ENCODE peak calls at places on chromosome 2, in ten cellular contexts. G, U, X, F, J, M, A, K, N and L are unnamed samples.
A peak's percentile ranks its signal among the peaks of the same experiment; 100 is the strongest.

GRCh38 chr2:219358170-219359075 is 25.9 kb upstream of the RESP18 start:
- DNase-seq in G (no peak), U (no peak), X (peak; percentile 60), F (no peak), J (no peak), M (peak; percentile 38), A (no peak), K (no peak), N (no peak), L (no peak)

GRCh38 chr2:102350118-102350793 is 5.3 kb upstream of the IL18R1 start:
- DNase-seq in G (no peak), U (no peak), X (no peak), F (no peak), J (no peak), M (no peak), A (no peak), K (no peak), N (no peak), L (no peak)

GRCh38 chr2:130241041-130241707 is 42.9 kb upstream of the TUBA3E start:
- DNase-seq in G (no peak), U (no peak), X (no peak), F (no peak), J (no peak), M (no peak), A (no peak), K (no peak), N (no peak), L (no peak)

GRCh38 chr2:86176583-86176982 is 18.7 kb downstream of the IMMT start:
- DNase-seq in G (no peak), U (no peak), X (no peak), F (no peak), J (no peak), M (no peak), A (no peak), K (no peak), N (no peak), L (no peak)

GRCh38 chr2:179927041-179927440 is 65.6 kb upstream of the ZNF385B start:
- DNase-seq in G (no peak), U (no peak), X (no peak), F (no peak), J (no peak), M (no peak), A (no peak), K (no peak), N (no peak), L (no peak)

GRCh38 chr2:69946351-69947077 is 14.9 kb downstream of the ASPRV1 start:
- DNase-seq in G (peak; percentile 39), U (no peak), X (no peak), F (no peak), J (no peak), M (no peak), A (no peak), K (no peak), N (no peak), L (no peak)

GRCh38 chr2:150872919-150873772 is 385.7 kb upstream of the RND3 start:
- DNase-seq in G (no peak), U (peak; percentile 57), X (no peak), F (no peak), J (no peak), M (no peak), A (no peak), K (no peak), N (no peak), L (no peak)

GRCh38 chr2:11007331-11007909 is 95.7 kb downstream of the KCNF1 start:
- DNase-seq in G (no peak), U (no peak), X (no peak), F (no peak), J (no peak), M (no peak), A (no peak), K (no peak), N (no peak), L (peak; percentile 31)

GRCh38 chr2:216388046-216388884 is 16.0 kb upstream of the MARCHF4 start:
- DNase-seq in G (no peak), U (no peak), X (no peak), F (no peak), J (no peak), M (no peak), A (no peak), K (no peak), N (no peak), L (no peak)

GRCh38 chr2:142395294-142395693 is 264.5 kb upstream of the LRP1B start:
- DNase-seq in G (no peak), U (no peak), X (no peak), F (no peak), J (no peak), M (no peak), A (no peak), K (no peak), N (no peak), L (no peak)

GRCh38 chr2:41853427-41854191 is 194.2 kb upstream of the PKDCC start:
- DNase-seq in G (no peak), U (peak; percentile 78), X (peak; percentile 79), F (no peak), J (peak; percentile 64), M (peak; percentile 71), A (no peak), K (no peak), N (peak; percentile 76), L (no peak)

GRCh38 chr2:105812180-105813044 is 67.7 kb downstream of the NCK2 start:
- DNase-seq in G (no peak), U (peak; percentile 64), X (peak; percentile 46), F (peak; percentile 31), J (no peak), M (peak; percentile 58), A (no peak), K (peak; percentile 43), N (peak; percentile 27), L (no peak)
- TF ChIP-seq POLR2A in G (no peak), U (no peak), X (no peak), F (no peak), J (no peak), M (no peak), A (no peak), K (no peak), N (no peak), L (no peak)

DNA sequence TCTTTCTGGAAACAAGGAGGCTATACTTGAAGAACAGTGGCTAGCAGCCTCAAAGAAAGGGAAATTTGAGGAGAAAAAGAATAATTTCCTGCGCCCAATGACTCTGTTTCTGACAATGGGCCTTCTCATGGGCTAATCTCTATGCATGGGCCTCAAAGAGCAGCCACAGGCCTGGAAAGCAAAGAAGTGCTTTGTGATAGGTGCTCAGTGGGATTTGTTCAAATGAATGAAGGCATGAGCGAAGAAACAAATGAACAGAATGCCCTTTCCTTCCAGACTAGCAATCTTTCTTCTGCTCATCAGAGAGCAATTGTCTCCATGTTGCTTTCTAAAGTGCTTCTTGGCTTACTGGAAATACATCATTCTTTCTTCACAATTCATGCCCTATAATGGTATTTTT is 253.0 kb downstream of the MTX2 start:
- DNase-seq in G (no peak), U (no peak), X (no peak), F (no peak), J (no peak), M (no peak), A (no peak), K (no peak), N (no peak), L (no peak)
- H3K4me3 ChIP-seq in G (no peak overlapping the region), U (no peak overlapping the region), X (no peak overlapping the region), F (no peak overlapping the region), J (no peak overlapping the region), M (no peak overlapping the region), A (no peak overlapping the region), K (no peak overlapping the region), N (no peak overlapping the region), L (no peak overlapping the region)

GRCh38 chr2:230589497-230590015 is 123.1 kb upstream of the CAB39 start:
- DNase-seq in G (peak; percentile 77), U (no peak), X (no peak), F (no peak), J (no peak), M (no peak), A (no peak), K (no peak), N (no peak), L (no peak)
- TF ChIP-seq POLR2A in G (no peak), U (no peak), X (no peak), F (no peak), J (no peak), M (no peak), A (no peak), K (no peak), N (no peak), L (no peak)

DNA sequence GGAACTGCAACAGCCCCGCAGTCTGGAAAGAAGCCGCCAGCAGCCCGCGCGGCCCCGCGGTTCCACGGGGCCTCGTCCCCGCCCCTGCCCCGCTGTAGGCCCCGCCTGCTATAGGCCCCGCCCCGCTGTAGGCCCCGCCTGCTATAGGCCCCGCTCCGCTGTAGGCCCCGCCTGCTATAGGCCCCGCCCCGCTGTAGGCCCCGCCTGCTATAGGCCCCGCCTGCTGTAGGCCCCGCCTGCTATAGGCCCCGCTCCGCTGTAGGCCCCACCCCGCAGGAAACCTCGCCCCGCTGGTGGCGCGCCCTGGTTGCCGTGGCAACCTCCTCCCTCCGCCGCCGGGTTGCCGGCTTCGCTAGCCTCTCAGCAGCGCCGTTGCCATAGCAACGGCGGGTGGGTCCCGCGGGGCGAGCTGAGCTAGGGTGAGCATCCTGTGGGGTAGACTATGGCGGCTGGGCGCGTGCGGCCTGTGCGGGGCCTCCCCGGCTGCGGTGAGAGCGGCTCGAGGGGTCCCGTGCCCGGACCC is 12.2 kb upstream of the KIF1A start:
- DNase-seq in G (peak; percentile 82), U (peak; percentile 95), X (peak; percentile 98), F (peak; percentile 81), J (peak; percentile 95), M (peak; percentile 91), A (peak; percentile 95), K (peak; percentile 93), N (peak; percentile 66), L (peak; percentile 96)
- H3K4me3 ChIP-seq in G (no peak overlapping the region), U (no peak overlapping the region), X (peak overlapping the region; percentile 59), F (peak overlapping the region; percentile 47), J (no peak overlapping the region), M (peak overlapping the region; percentile 32), A (no peak overlapping the region), K (peak overlapping the region; percentile 32), N (peak overlapping the region; percentile 31), L (no peak overlapping the region)

GRCh38 chr2:241271641-241272297 is 43.7 kb downstream of the HDLBP start:
- DNase-seq in G (peak; percentile 75), U (peak; percentile 93), X (peak; percentile 58), F (peak; percentile 83), J (peak; percentile 88), M (peak; percentile 93), A (peak; percentile 94), K (peak; percentile 86), N (peak; percentile 76), L (peak; percentile 96)
- TF ChIP-seq POLR2A in G (no peak), U (peak; percentile 71), X (no peak), F (no peak), J (peak; percentile 84), M (no peak), A (peak; percentile 55), K (no peak), N (no peak), L (no peak)